ENCODE peak calls at places on chromosomes 6 and 20, in seven cellular contexts. O is thoracic aorta; A is lung; C is CD4-positive, alpha-beta T cell; K is cardiac fibroblast; M is progenitor cell of endocrine pancreas; W is testis. U is an unnamed sample.

GRCh38 chr6:152351110-152351509 is 286.1 kb downstream of the SYNE1 start:
- DNase-seq in O (no peak), A (no peak), C (no peak), K (no peak), M (no peak), W (no peak), U (no peak)

GRCh38 chr6:32152414-32153251 is 894 bp upstream of the PRRT1 start:
- DNase-seq in O (no peak), A (no peak), C (no peak), K (peak; percentile 32), M (no peak), W (peak; percentile 53), U (no peak)

GRCh38 chr6:127013865-127014264 is 104.6 kb upstream of the RSPO3 start:
- DNase-seq in O (no peak), A (no peak), C (no peak), K (no peak), M (no peak), W (no peak), U (no peak)

GRCh38 chr20:47210470-47210869 is 146.0 kb downstream of the ZMYND8 start:
- DNase-seq in O (no peak), A (no peak), C (no peak), K (no peak), M (no peak), W (no peak), U (no peak)

GRCh38 chr6:119856136-119856535 is 506.6 kb upstream of the MAN1A1 start:
- DNase-seq in O (no peak), A (no peak), C (no peak), K (no peak), M (no peak), W (no peak), U (peak; percentile 8)

GRCh38 chr20:32535316-32535952 is 49.7 kb downstream of the NOL4L start:
- DNase-seq in O (no peak), A (no peak), C (no peak), K (no peak), M (no peak), W (no peak), U (no peak)

GRCh38 chr6:53359843-53360834 is 11.4 kb upstream of the ELOVL5 start:
- DNase-seq in O (no peak), A (peak; percentile 40), C (no peak), K (no peak), M (no peak), W (peak; percentile 53), U (peak; percentile 32)

GRCh38 chr6:133701633-133702331 is 187.1 kb upstream of the TCF21 start:
- DNase-seq in O (no peak), A (no peak), C (no peak), K (peak; percentile 59), M (no peak), W (no peak), U (no peak)

GRCh38 chr6:78530208-78530607 is 337.1 kb upstream of the IRAK1BP1 start:
- DNase-seq in O (no peak), A (no peak), C (no peak), K (no peak), M (no peak), W (no peak), U (no peak)

GRCh38 chr20:50655325-50655880 is 35.9 kb downstream of the RIPOR3 start:
- DNase-seq in O (no peak), A (no peak), C (no peak), K (peak; percentile 96), M (no peak), W (peak; percentile 88), U (no peak)

GRCh38 chr6:89842228-89842627 is 12.5 kb downstream of the CASP8AP2 start:
- DNase-seq in O (no peak), A (no peak), C (no peak), K (no peak), M (no peak), W (no peak), U (no peak)

GRCh38 chr6:87730310-87730709 is 28.3 kb upstream of the AKIRIN2 start:
- DNase-seq in O (no peak), A (no peak), C (no peak), K (peak; percentile 41), M (no peak), W (peak; percentile 82), U (no peak)

GRCh38 chr6:167015302-167015701 is 16.1 kb downstream of the CEP43 start:
- DNase-seq in O (no peak), A (no peak), C (no peak), K (no peak), M (no peak), W (no peak), U (no peak)

GRCh38 chr6:167007930-167008329 is 8.7 kb downstream of the CEP43 start:
- DNase-seq in O (no peak), A (no peak), C (no peak), K (no peak), M (no peak), W (no peak), U (no peak)

GRCh38 chr6:167013946-167014345 is 14.7 kb downstream of the CEP43 start:
- DNase-seq in O (no peak), A (no peak), C (no peak), K (no peak), M (no peak), W (no peak), U (no peak)

DNA sequence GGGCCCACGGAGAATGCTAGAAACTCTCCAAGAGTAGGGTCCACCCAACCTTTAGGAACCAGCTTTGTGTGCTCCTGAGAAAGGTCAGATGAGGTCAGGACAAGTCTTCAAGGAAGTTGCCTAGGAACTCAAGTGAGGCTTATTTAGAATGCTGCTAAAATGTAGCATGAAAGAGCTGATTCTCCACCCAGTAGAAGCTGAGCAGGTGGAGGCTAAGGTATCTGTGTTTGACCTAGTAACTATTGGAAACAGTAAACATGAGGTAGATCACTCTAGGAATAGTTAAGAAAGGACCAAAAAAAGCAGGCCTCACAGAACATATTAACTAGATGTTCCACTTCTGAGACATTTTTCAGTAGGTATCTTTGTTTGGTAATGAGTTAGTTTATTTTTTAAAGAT is 13.9 kb downstream of the CEP43 start:
- DNase-seq in O (no peak), A (no peak), C (no peak), K (no peak), M (no peak), W (no peak), U (no peak)
- TF ChIP-seq CTCF in O (no peak), A (no peak), C (no peak), K (no peak), M (no peak), W (no peak), U (no peak)

GRCh38 chr6:499617-500016 is 108.1 kb downstream of the IRF4 start:
- DNase-seq in O (no peak), A (no peak), C (no peak), K (no peak), M (no peak), W (no peak), U (peak; percentile 52)
- TF ChIP-seq CTCF in O (no peak), A (no peak), C (no peak), K (no peak), M (no peak), W (no peak), U (no peak)

GRCh38 chr6:35723587-35723986 is 13.2 kb upstream of the ARMC12 start:
- DNase-seq in O (no peak), A (no peak), C (no peak), K (no peak), M (no peak), W (no peak), U (no peak)
- TF ChIP-seq CTCF in O (no peak), A (no peak), C (no peak), K (no peak), M (no peak), W (no peak), U (no peak)

GRCh38 chr6:11413728-11414127 is 123.8 kb upstream of the TMEM170B start:
- DNase-seq in O (no peak), A (no peak), C (no peak), K (no peak), M (no peak), W (no peak), U (no peak)

GRCh38 chr6:11412011-11412424 is 125.5 kb upstream of the TMEM170B start:
- DNase-seq in O (no peak), A (no peak), C (no peak), K (peak; percentile 34), M (no peak), W (no peak), U (no peak)

GRCh38 chr6:11414564-11414963 is 123.0 kb upstream of the TMEM170B start:
- DNase-seq in O (no peak), A (no peak), C (no peak), K (no peak), M (no peak), W (no peak), U (no peak)

GRCh38 chr6:11412616-11413015 is 124.9 kb upstream of the TMEM170B start:
- DNase-seq in O (no peak), A (no peak), C (no peak), K (no peak), M (no peak), W (no peak), U (no peak)

GRCh38 chr6:11413112-11413687 is 124.3 kb upstream of the TMEM170B start:
- DNase-seq in O (no peak), A (no peak), C (no peak), K (no peak), M (no peak), W (no peak), U (no peak)
- TF ChIP-seq CTCF in O (no peak), A (no peak), C (no peak), K (peak; percentile 5), M (no peak), W (no peak), U (peak; percentile 25)

DNA sequence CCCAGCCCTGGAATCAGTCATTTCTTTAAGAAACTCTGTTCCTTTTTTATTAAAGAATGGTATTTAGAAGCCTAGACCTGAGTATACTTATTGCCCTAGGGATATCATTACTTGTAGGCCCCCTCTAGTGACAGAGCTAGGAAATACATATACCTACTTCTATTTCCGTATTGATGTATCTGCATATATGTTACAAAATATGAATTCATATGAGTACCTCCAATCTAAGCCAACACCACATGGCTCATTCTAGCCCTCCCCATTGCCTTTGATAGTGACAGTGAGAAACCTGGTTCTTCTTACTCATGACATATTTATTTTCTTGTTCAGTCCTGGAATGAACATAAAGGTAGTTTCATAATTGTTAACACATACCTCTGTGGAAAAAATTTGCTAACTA is 137.2 kb downstream of the FARS2 start:
- DNase-seq in O (no peak), A (no peak), C (no peak), K (peak; percentile 69), M (no peak), W (no peak), U (peak; percentile 26)
- TF ChIP-seq CTCF in O (no peak), A (no peak), C (peak; percentile 76), K (peak; percentile 57), M (peak; percentile 44), W (no peak), U (peak; percentile 59)

GRCh38 chr6:10486215-10486614 is 34.9 kb upstream of the GCNT2 start:
- DNase-seq in O (no peak), A (no peak), C (no peak), K (no peak), M (no peak), W (no peak), U (no peak)
- TF ChIP-seq CTCF in O (no peak), A (no peak), C (no peak), K (no peak), M (no peak), W (no peak), U (no peak)

DNA sequence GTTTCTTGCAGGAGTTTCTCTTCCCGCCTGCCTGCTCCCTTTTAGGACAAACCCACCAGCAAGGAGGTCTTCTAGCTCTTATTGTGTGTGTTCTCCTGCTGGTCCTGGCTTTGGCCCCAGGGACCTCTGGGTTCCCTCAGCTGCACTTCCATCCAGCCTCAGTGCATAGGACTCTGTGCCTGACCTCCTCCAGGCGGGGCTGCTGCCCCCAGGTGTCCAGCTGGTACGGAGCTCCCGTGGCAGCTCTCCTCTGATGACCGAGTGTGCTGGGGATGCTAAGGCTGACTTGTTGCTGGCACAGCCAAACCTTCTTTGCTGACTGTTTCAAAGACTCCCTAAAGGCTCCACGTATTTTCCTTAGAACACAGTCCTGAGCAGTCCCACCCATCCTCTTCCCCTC is 167.6 kb upstream of the PROKR2 start:
- DNase-seq in O (no peak), A (no peak), C (no peak), K (no peak), M (no peak), W (no peak), U (no peak)
- TF ChIP-seq CTCF in O (no peak), A (no peak), C (no peak), K (no peak), M (no peak), W (no peak), U (no peak)